ENCODE peak calls at places on chromosomes 4 and X, in five cellular contexts. F is activated T-helper 9 cell treated with anti-CD3 and anti-CD28 coated beads, Interleukin-2, amount 50 U/mL, for 16 hours; P is glutamatergic neuron; M is stimulated activated CD4-positive, alpha-beta T cell treated with anti-CD3 and anti-CD28 coated beads, Interleukin-4, amount 100 ng/mL, for 48 hours; U is Caco-2. T is an unnamed sample.

GRCh38 chrX:100687128-100687527 is 43.1 kb downstream of the SRPX2 start:
- DNase-seq in F (no peak), P (no peak), M (peak), U (no peak), T (no peak)

GRCh38 chrX:2320580-2321327 is 180.0 kb downstream of the DHRSX start:
- DNase-seq in F (no peak), P (no peak), M (no peak), U (peak), T (no peak)

GRCh38 chr4:188603646-188604045 is 464.4 kb downstream of the TRIML1 start:
- DNase-seq in F (no peak), P (no peak), M (no peak), U (no peak), T (no peak)

GRCh38 chrX:72054776-72055495 is 76.8 kb downstream of the RTL5 start:
- DNase-seq in F (no peak), P (peak), M (no peak), U (no peak), T (no peak)

GRCh38 chr4:70703695-70704332 is 15.5 kb downstream of the UTP3 start:
- DNase-seq in F (no peak), P (no peak), M (no peak), U (no peak), T (no peak)

GRCh38 chrX:112642349-112642748 is 37.4 kb downstream of the LHFPL1 start:
- DNase-seq in F (no peak), P (peak), M (no peak), U (peak), T (no peak)

GRCh38 chr4:168480991-168481588 is 798 bp upstream of the DDX60L start:
- DNase-seq in F (no peak), P (no peak), M (no peak), U (peak), T (peak)

GRCh38 chrX:68440940-68441339 is 7.6 kb upstream of the OPHN1 start:
- DNase-seq in F (no peak), P (no peak), M (no peak), U (no peak), T (no peak)

GRCh38 chrX:71909956-71910355 is 689 bp upstream of the NHSL2 start:
- DNase-seq in F (no peak), P (peak), M (no peak), U (no peak), T (no peak)

GRCh38 chrX:51420610-51421009 is 75.8 kb downstream of the NUDT11 start:
- DNase-seq in F (no peak), P (no peak), M (no peak), U (peak), T (no peak)

GRCh38 chr4:63764400-63764799 is 644.9 kb downstream of the TECRL start:
- DNase-seq in F (no peak), P (no peak), M (no peak), U (no peak), T (no peak)

GRCh38 chr4:98691588-98691987 is 33.2 kb upstream of the TSPAN5 start:
- DNase-seq in F (no peak), P (no peak), M (no peak), U (no peak), T (no peak)

GRCh38 chrX:153438522-153438921 is 7.3 kb downstream of the TREX2 start:
- DNase-seq in F (no peak), P (no peak), M (no peak), U (peak), T (no peak)

GRCh38 chrX:101595739-101596419 is 21.9 kb downstream of the ARMCX6 start:
- DNase-seq in F (no peak), P (no peak), M (no peak), U (peak), T (peak)

GRCh38 chr4:4560136-4560535 is 18.3 kb upstream of the STX18 start:
- DNase-seq in F (no peak), P (no peak), M (no peak), U (no peak), T (no peak)

GRCh38 chrX:70434352-70434866 is 10.2 kb upstream of the DLG3 start:
- DNase-seq in F (peak), P (peak), M (peak), U (peak), T (peak)

GRCh38 chr4:21387683-21388082 is 560.9 kb downstream of the KCNIP4 start:
- DNase-seq in F (no peak), P (no peak), M (no peak), U (no peak), T (no peak)

GRCh38 chr4:103012594-103012993 is 6.9 kb downstream of the SLC9B1 start:
- DNase-seq in F (no peak), P (no peak), M (no peak), U (no peak), T (no peak)

GRCh38 chr4:167956676-167957075 is 135.7 kb upstream of the ANXA10 start:
- DNase-seq in F (no peak), P (no peak), M (no peak), U (no peak), T (no peak)

GRCh38 chr4:25927361-25928040 is 13.5 kb downstream of the SMIM20 start:
- DNase-seq in F (no peak), P (no peak), M (no peak), U (no peak), T (no peak)

GRCh38 chr4:137664416-137664815 is 132.1 kb upstream of the PCDH18 start:
- DNase-seq in F (no peak), P (no peak), M (no peak), U (no peak), T (no peak)

GRCh38 chr4:183140911-183141320 is 41.9 kb downstream of the WWC2 start:
- DNase-seq in F (no peak), P (no peak), M (no peak), U (no peak), T (no peak)

GRCh38 chr4:184347251-184348239 is 126.8 kb downstream of the IRF2 start:
- DNase-seq in F (no peak), P (peak), M (no peak), U (peak), T (no peak)

GRCh38 chr4:182577411-182577810 is 334.2 kb downstream of the TENM3 start:
- DNase-seq in F (no peak), P (no peak), M (no peak), U (no peak), T (no peak)

GRCh38 chr4:55931833-55932232 is 16.9 kb upstream of the CEP135 start:
- DNase-seq in F (no peak), P (no peak), M (no peak), U (no peak), T (no peak)

GRCh38 chr4:161714022-161714751 is 449.6 kb downstream of the FSTL5 start:
- DNase-seq in F (no peak), P (no peak), M (no peak), U (no peak), T (no peak)

GRCh38 chrX:3052864-3053263 is 11.6 kb downstream of the ARSF start:
- DNase-seq in F (no peak), P (no peak), M (no peak), U (no peak), T (no peak)

GRCh38 chr4:1201851-1202525 is 29.6 kb upstream of the SPON2 start:
- DNase-seq in F (peak), P (no peak), M (peak), U (no peak), T (peak)

GRCh38 chr4:109294468-109295020 is 7.9 kb downstream of the COL25A1 start:
- DNase-seq in F (no peak), P (no peak), M (no peak), U (no peak), T (no peak)

GRCh38 chr4:90958256-90958895 is 831.2 kb downstream of the CCSER1 start:
- DNase-seq in F (no peak), P (no peak), M (no peak), U (no peak), T (no peak)

GRCh38 chrX:129145898-129146297 is 377.4 kb downstream of the SMARCA1 start:
- DNase-seq in F (no peak), P (no peak), M (no peak), U (no peak), T (no peak)

GRCh38 chr4:98094118-98094517 is 49.2 kb downstream of the STPG2 start:
- DNase-seq in F (no peak), P (no peak), M (no peak), U (no peak), T (no peak)

GRCh38 chr4:1550122-1551070 is 133.7 kb downstream of the FAM53A start:
- DNase-seq in F (no peak), P (peak), M (no peak), U (no peak), T (no peak)

GRCh38 chrX:3527166-3527565 is 180.7 kb upstream of the MXRA5 start:
- DNase-seq in F (no peak), P (no peak), M (no peak), U (no peak), T (no peak)

GRCh38 chrX:129932792-129933321 is 26.9 kb downstream of the UTP14A start:
- DNase-seq in F (no peak), P (peak), M (no peak), U (peak), T (no peak)

GRCh38 chr4:56762484-56763250 is 58.8 kb downstream of the SPINK2 start:
- DNase-seq in F (no peak), P (no peak), M (no peak), U (no peak), T (no peak)

GRCh38 chrX:12770440-12770839 is 20.8 kb upstream of the PRPS2 start:
- DNase-seq in F (no peak), P (no peak), M (no peak), U (peak), T (no peak)

GRCh38 chr4:37890501-37891220 is at the start of gene TBC1D1:
- DNase-seq in F (peak), P (peak), M (peak), U (no peak), T (peak)

GRCh38 chrX:1932231-1932630 is 317.4 kb downstream of the ASMT start:
- DNase-seq in F (no peak), P (no peak), M (no peak), U (no peak), T (no peak)

GRCh38 chr4:157265281-157265680 is 44.8 kb downstream of the GRIA2 start:
- DNase-seq in F (no peak), P (peak), M (no peak), U (no peak), T (no peak)